ENCODE peak calls at places on chromosomes 5 and 9, in ten cellular contexts. S is stimulated activated CD4-positive, alpha-beta T cell treated with anti-CD3 and anti-CD28 coated beads, Interleukin-1b, Interleukin-23, amount 100 ng/mL, for 4 hours; N is iPS DF 6.9; X is iPS DF 19.7; T is omental fat pad; P is dorsolateral prefrontal cortex; W is AG08396; M is EL; E is GM18507; H is T-helper 2 cell. J is an unnamed sample.

GRCh38 chr9:91933556-91934352 is 16.3 kb downstream of the ROR2 start:
- DNase-seq in H (no peak), N (no peak), E (no peak), S (no peak), P (no peak), X (no peak), W (no peak), M (peak), T (no peak), J (no peak)

GRCh38 chr5:142356318-142356715 is 31.5 kb upstream of the SPRY4 start:
- DNase-seq in P (no peak), H (no peak), M (peak), E (no peak), T (no peak), X (no peak), N (no peak), S (no peak), W (no peak), J (no peak)

GRCh38 chr5:15003511-15003920 is 131.9 kb upstream of the ANKH start:
- DNase-seq in X (no peak), H (peak), M (peak), N (no peak), P (peak), W (peak), E (peak), T (no peak), S (peak), J (peak)

GRCh38 chr5:100614308-100614707 is 79.1 kb downstream of the FAM174A start:
- DNase-seq in T (no peak), S (no peak), P (no peak), X (no peak), N (no peak), W (no peak), E (no peak), M (no peak), H (no peak), J (no peak)

GRCh38 chr9:125233678-125234077 is 7.5 kb downstream of the HSPA5 start:
- DNase-seq in H (no peak), E (no peak), T (no peak), W (peak), P (no peak), M (peak), X (no peak), S (no peak), N (no peak), J (no peak)

GRCh38 chr9:126631254-126631653 is 17.5 kb downstream of the LMX1B start:
- DNase-seq in N (no peak), P (no peak), E (no peak), W (no peak), M (no peak), T (no peak), S (no peak), H (no peak), X (no peak), J (no peak)

GRCh38 chr9:22211588-22212360 is 202.7 kb upstream of the CDKN2B start:
- DNase-seq in H (no peak), N (no peak), M (peak), P (no peak), X (no peak), S (no peak), T (no peak), W (peak), E (no peak), J (no peak)

GRCh38 chr9:92424340-92424739 is at the start of gene OMD:
- DNase-seq in X (no peak), M (no peak), P (no peak), W (no peak), E (no peak), N (no peak), H (no peak), S (no peak), T (no peak), J (no peak)

GRCh38 chr9:69894720-69895119 is 74.1 kb downstream of the CFAP95 start:
- DNase-seq in X (no peak), W (no peak), P (no peak), M (no peak), T (no peak), N (no peak), S (no peak), E (no peak), H (no peak), J (no peak)

GRCh38 chr5:124849774-124850173 is 103.3 kb upstream of the ZNF608 start:
- DNase-seq in E (no peak), P (no peak), N (no peak), S (no peak), X (no peak), H (no peak), M (no peak), W (no peak), T (no peak), J (no peak)

GRCh38 chr5:1005362-1005851 is 3.2 kb upstream of the NKD2 start:
- DNase-seq in T (peak), E (no peak), W (no peak), N (no peak), H (no peak), X (no peak), M (no peak), S (no peak), P (peak), J (peak)

GRCh38 chr5:120464627-120465280 is 654 bp downstream of the PRR16 start:
- DNase-seq in S (no peak), X (no peak), M (peak), N (no peak), W (peak), P (no peak), T (no peak), E (no peak), H (no peak), J (peak)

GRCh38 chr5:159099049-159099760 is 511 bp downstream of the EBF1 start:
- DNase-seq in W (peak), T (no peak), X (no peak), S (no peak), P (no peak), M (peak), H (peak), E (no peak), N (no peak), J (no peak)